ENCODE peak calls at places on chromosomes 5 and 9, in seven cellular contexts. B is HT1080; J is EH; M is foreskin melanocyte; C is GM03348; Y is activated CD4-positive, CD25-positive, alpha-beta regulatory T cell treated with anti-CD3 and anti-CD28 coated beads, Interleukin-2, amount 50 U/mL, for 16 hours; G is RKO. V is an unnamed sample.

GRCh38 chr5:35031276-35031675 is 16.5 kb downstream of the AGXT2 start:
- DNase-seq in B (peak; percentile 70), C (peak; percentile 40), Y (no peak), M (no peak), J (peak; percentile 49), G (no peak), V (no peak)

GRCh38 chr5:152403058-152403457 is 2.0 kb downstream of the NMUR2 start:
- DNase-seq in Y (no peak), J (no peak), M (no peak), G (no peak), C (no peak), B (no peak), V (no peak)

GRCh38 chr9:38621434-38622082 is 1.2 kb upstream of the ANKRD18A start:
- DNase-seq in M (no peak), Y (no peak), J (no peak), G (peak; percentile 48), B (no peak), C (no peak), V (no peak)

GRCh38 chr9:137241490-137242328 is 622 bp downstream of the TUBB4B start:
- DNase-seq in C (peak; percentile 90), Y (peak; percentile 54), J (peak; percentile 66), B (no peak), G (peak; percentile 84), M (no peak), V (peak; percentile 63)

GRCh38 chr5:9924614-9925013 is 294.5 kb upstream of the TAS2R1 start:
- DNase-seq in B (peak; percentile 99), J (peak; percentile 97), C (peak; percentile 73), Y (no peak), M (peak; percentile 6), G (peak; percentile 86), V (no peak)

GRCh38 chr9:136107155-136107952 is 11.3 kb downstream of the TMEM250 start:
- DNase-seq in M (no peak), J (no peak), G (no peak), Y (no peak), C (no peak), B (no peak), V (no peak)

GRCh38 chr5:143515829-143516228 is 112.3 kb upstream of the NR3C1 start:
- DNase-seq in J (peak; percentile 51), Y (no peak), M (no peak), C (no peak), B (no peak), G (no peak), V (no peak)

GRCh38 chr9:106069241-106069640 is 374.9 kb downstream of the TMEM38B start:
- DNase-seq in G (no peak), C (no peak), B (peak; percentile 57), Y (no peak), J (no peak), M (peak; percentile 97), V (no peak)

GRCh38 chr5:82346376-82347212 is 68.4 kb upstream of the RPS23 start:
- DNase-seq in G (no peak), B (no peak), Y (no peak), M (no peak), J (no peak), C (no peak), V (no peak)

GRCh38 chr5:5179597-5179996 is 39.5 kb downstream of the ADAMTS16 start:
- DNase-seq in M (no peak), Y (no peak), J (no peak), B (no peak), C (no peak), G (no peak), V (no peak)

GRCh38 chr5:17805426-17805825 is 171.2 kb downstream of the TAF11L14 start:
- DNase-seq in B (peak; percentile 18), J (no peak), C (no peak), Y (no peak), G (no peak), M (no peak), V (no peak)

GRCh38 chr5:71887680-71888079 is 168.6 kb downstream of the CARTPT start:
- DNase-seq in J (peak; percentile 91), Y (no peak), G (peak; percentile 82), B (peak; percentile 85), C (peak; percentile 80), M (peak; percentile 35), V (peak; percentile 53)

GRCh38 chr9:112032733-112033132 is 136.1 kb downstream of the UGCG start:
- DNase-seq in J (peak; percentile 88), B (no peak), G (no peak), M (no peak), Y (no peak), C (no peak), V (no peak)

GRCh38 chr5:573976-574375 is 38.2 kb upstream of the CEP72 start:
- DNase-seq in G (no peak), C (peak; percentile 8), J (no peak), M (no peak), Y (no peak), B (no peak), V (no peak)

GRCh38 chr5:125750538-125751186 is 672.5 kb upstream of the GRAMD2B start:
- DNase-seq in G (no peak), M (no peak), J (no peak), C (no peak), Y (no peak), B (peak; percentile 5), V (no peak)

GRCh38 chr9:4742246-4742645 is 1.2 kb upstream of the AK3 start:
- DNase-seq in Y (no peak), C (no peak), J (no peak), M (no peak), B (no peak), G (peak; percentile 49), V (no peak)

GRCh38 chr9:113853333-113853732 is 22.8 kb upstream of the ZNF618 start:
- DNase-seq in Y (no peak), M (no peak), B (no peak), J (no peak), C (no peak), G (peak; percentile 55), V (no peak)

GRCh38 chr5:126961702-126962101 is 68.7 kb downstream of the MARCHF3 start:
- DNase-seq in C (no peak), Y (no peak), M (no peak), J (peak; percentile 43), G (no peak), B (no peak), V (no peak)

GRCh38 chr5:135493406-135494180 is 41.4 kb upstream of the TIFAB start:
- DNase-seq in J (peak; percentile 90), C (peak; percentile 87), G (peak; percentile 79), M (peak; percentile 29), B (peak; percentile 95), Y (no peak), V (no peak)

GRCh38 chr5:71938886-71939285 is 168.4 kb upstream of the MAP1B start:
- DNase-seq in B (peak; percentile 76), M (no peak), J (no peak), Y (no peak), G (no peak), C (no peak), V (no peak)

GRCh38 chr9:86093788-86094555 is 5.4 kb downstream of the GOLM1 start:
- DNase-seq in B (peak; percentile 18), Y (no peak), M (no peak), C (no peak), G (no peak), J (no peak), V (no peak)

GRCh38 chr5:10479226-10479721 is 37.6 kb downstream of the ROPN1L start:
- DNase-seq in Y (no peak), B (peak; percentile 94), G (peak; percentile 30), M (no peak), J (peak; percentile 91), C (peak; percentile 88), V (no peak)

GRCh38 chr9:100341889-100342288 is 10.9 kb downstream of the TEX10 start:
- DNase-seq in M (no peak), J (no peak), C (no peak), B (no peak), Y (no peak), G (no peak), V (no peak)